ENCODE peak calls at places on chromosomes 16 and 17, in six cellular contexts. K is adrenal gland, N is AG04450, D is pancreas, W is substantia nigra, P is heart left ventricle. O is an unnamed sample.

GRCh38 chr17:38883592-38884526 is 14.0 kb downstream of the LASP1 start:
- DNase-seq in K (no peak), N (no peak), D (no peak), W (no peak), P (no peak), O (no peak)

GRCh38 chr17:76929572-76929971 is 61.4 kb downstream of the MGAT5B start:
- DNase-seq in K (no peak), N (no peak), D (no peak), W (no peak), P (no peak), O (no peak)

GRCh38 chr17:50148226-50149098 is 2.0 kb downstream of the PPP1R9B start:
- DNase-seq in K (peak), N (no peak), D (peak), W (peak), P (peak), O (peak)

GRCh38 chr17:927611-928461 is 51.7 kb downstream of the NXN start:
- DNase-seq in K (no peak), N (peak), D (no peak), W (no peak), P (no peak), O (peak)

GRCh38 chr16:17691621-17692231 is 221.0 kb upstream of the XYLT1 start:
- DNase-seq in K (no peak), N (no peak), D (no peak), W (no peak), P (no peak), O (no peak)

GRCh38 chr17:65156185-65156834 is 19.1 kb downstream of the RGS9 start:
- DNase-seq in K (no peak), N (no peak), D (peak), W (no peak), P (no peak), O (no peak)

GRCh38 chr16:57821149-57821971 is 19.1 kb upstream of the KIFC3 start:
- DNase-seq in K (no peak), N (no peak), D (no peak), W (no peak), P (no peak), O (no peak)

GRCh38 chr16:57029161-57030160 is 40.1 kb downstream of the NLRC5 start:
- DNase-seq in K (no peak), N (no peak), D (no peak), W (no peak), P (no peak), O (no peak)

GRCh38 chr17:66633322-66633965 is 201.5 kb upstream of the CACNG5 start:
- DNase-seq in K (no peak), N (no peak), D (no peak), W (no peak), P (no peak), O (no peak)

GRCh38 chr17:40597168-40598020 is 32.1 kb upstream of the CCR7 start:
- DNase-seq in K (no peak), N (no peak), D (no peak), W (no peak), P (no peak), O (no peak)

GRCh38 chr17:35807371-35808144 is 1.7 kb upstream of the TAF15 start:
- DNase-seq in K (no peak), N (no peak), D (no peak), W (no peak), P (no peak), O (no peak)

GRCh38 chr16:50530277-50531236 is 17.6 kb upstream of the NKD1 start:
- DNase-seq in K (no peak), N (no peak), D (peak), W (no peak), P (no peak), O (no peak)

GRCh38 chr17:72406501-72406900 is 285.7 kb downstream of the SOX9 start:
- DNase-seq in K (no peak), N (no peak), D (no peak), W (no peak), P (no peak), O (no peak)
- H3K27ac ChIP-seq in K (no peak), N (no peak), D (peak), W (no peak), P (no peak), O (no peak)

DNA sequence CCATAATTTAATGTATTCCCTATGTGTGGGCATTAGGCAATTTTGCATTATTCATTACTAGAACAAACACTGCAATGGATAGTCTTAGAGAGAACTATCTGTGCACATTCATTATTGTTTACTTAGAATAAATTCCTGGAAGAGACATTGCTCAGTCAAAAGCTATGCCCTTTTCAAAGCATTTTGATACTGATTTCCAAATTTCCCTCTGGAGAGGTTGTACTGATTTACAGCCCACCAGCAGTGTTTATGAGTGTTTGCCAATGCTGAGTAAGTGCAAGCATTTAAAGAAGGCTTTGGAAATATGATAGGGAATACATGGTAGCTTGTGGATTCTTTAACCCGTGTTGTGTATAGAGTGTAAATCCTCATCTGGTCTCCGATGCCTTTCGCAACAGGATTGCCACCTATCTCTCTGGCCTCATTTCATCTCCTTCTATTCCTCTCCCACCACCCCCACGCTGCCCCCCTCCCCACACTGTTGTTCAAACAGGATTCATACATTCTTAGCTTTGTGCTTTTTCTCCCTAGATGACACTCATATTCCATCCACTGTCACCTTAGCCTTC is 33.4 kb upstream of the MMD start:
- DNase-seq in K (no peak), N (peak), D (no peak), W (no peak), P (no peak), O (no peak)
- H3K27ac ChIP-seq in K (no peak), N (peak), D (no peak), W (no peak), P (peak), O (no peak)

DNA sequence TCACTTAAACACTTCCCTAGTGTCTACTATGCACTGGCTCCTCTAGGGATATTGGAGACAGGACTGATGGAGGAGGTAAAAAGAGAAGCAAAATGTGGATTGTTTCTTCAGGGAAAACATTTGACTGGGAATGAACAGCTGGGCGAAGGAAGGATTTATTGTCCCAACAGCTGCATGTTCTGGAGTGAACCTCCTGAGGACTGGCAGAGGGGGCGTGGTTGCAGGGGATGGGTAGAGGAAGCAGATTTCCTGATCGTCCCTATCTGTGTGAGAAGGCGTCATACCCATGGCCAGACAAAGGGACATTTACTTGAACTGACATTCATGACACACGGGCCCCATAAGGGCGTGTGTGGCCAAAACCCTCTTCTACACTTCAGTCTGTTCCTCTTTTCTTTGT is 321.5 kb downstream of the MAP2K4 start:
- DNase-seq in K (no peak), N (no peak), D (no peak), W (no peak), P (no peak), O (no peak)
- H3K27ac ChIP-seq in K (no peak), N (no peak), D (no peak), W (no peak), P (peak), O (no peak)

GRCh38 chr16:86088287-86088686 is 189.3 kb downstream of the IRF8 start:
- DNase-seq in K (no peak), N (no peak), D (no peak), W (no peak), P (no peak), O (no peak)
- H3K27ac ChIP-seq in K (no peak), N (no peak), D (no peak), W (no peak), P (no peak), O (no peak)

GRCh38 chr16:71460246-71460645 is 1.8 kb downstream of the ZNF23 start:
- DNase-seq in K (no peak), N (peak), D (no peak), W (no peak), P (no peak), O (no peak)
- H3K27ac ChIP-seq in K (no peak), N (peak), D (no peak), W (no peak), P (no peak), O (no peak)

DNA sequence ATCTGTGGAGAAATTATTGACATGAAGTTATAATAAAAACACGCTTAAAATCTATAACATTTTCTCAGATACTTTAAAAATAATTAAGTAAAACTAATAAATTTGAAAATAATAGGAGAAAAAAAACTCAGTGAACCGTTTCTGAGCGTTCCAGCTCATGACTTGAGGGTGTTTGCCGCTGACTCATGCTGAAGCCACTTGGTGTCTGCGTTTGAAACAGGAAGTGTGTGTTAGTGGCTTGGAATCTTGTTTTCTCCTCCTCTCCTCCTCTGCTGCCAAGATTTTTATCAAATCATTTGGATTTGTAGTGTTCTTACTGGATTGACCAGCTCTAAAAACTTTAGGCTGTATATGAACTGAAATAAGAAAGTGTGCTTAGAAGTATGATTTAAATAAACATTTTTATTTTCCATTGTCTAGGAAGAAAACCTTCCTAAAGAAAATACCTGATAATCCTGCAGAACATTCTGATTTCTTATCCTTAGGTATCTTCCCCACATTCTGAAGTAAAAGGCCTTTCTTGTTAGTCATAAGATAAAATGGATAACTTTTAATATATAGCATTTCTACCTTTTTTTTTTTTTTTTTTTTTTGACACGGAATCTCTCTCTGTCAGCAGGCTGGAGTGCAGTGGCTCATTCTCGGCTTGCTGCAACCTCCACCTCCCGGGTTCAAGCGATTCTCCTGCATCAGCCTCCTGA is 30.8 kb downstream of the USP10 start:
- DNase-seq in K (peak), N (peak), D (no peak), W (no peak), P (no peak), O (peak)
- H3K27ac ChIP-seq in K (peak), N (no peak), D (peak), W (no peak), P (peak), O (peak)

O was measured in uterus.